ENCODE peak calls at places on chromosomes 13 and 19, in six cellular contexts. W, C, X, E, A and R are unnamed samples.

GRCh38 chr19:13163609-13164364 is 13.6 kb downstream of the IER2 start:
- DNase-seq in W (peak; percentile 43), C (peak; percentile 86), X (no peak), E (no peak), A (peak; percentile 19), R (peak; percentile 85)

GRCh38 chr19:38004505-38005223 is 97.7 kb downstream of the SIPA1L3 start:
- DNase-seq in W (peak; percentile 89), C (peak; percentile 96), X (no peak), E (peak; percentile 58), A (peak; percentile 71), R (peak; percentile 99)

GRCh38 chr19:5149930-5150329 is 181.0 kb downstream of the KDM4B start:
- DNase-seq in W (no peak), C (no peak), X (no peak), E (no peak), A (no peak), R (no peak)

GRCh38 chr13:22744688-22745452 is 435.9 kb upstream of the SGCG start:
- DNase-seq in W (no peak), C (no peak), X (no peak), E (no peak), A (peak; percentile 72), R (no peak)

GRCh38 chr13:91375119-91375729 is 23.2 kb upstream of the GPC5 start:
- DNase-seq in W (no peak), C (no peak), X (no peak), E (peak; percentile 7), A (no peak), R (peak; percentile 26)

GRCh38 chr19:50658438-50659317 is 9.4 kb downstream of the C19orf81 start:
- DNase-seq in W (peak; percentile 60), C (peak; percentile 96), X (peak; percentile 26), E (no peak), A (no peak), R (peak; percentile 46)

GRCh38 chr13:94345374-94346195 is 133.9 kb downstream of the DCT start:
- DNase-seq in W (no peak), C (no peak), X (peak; percentile 37), E (no peak), A (peak; percentile 79), R (peak; percentile 58)

GRCh38 chr19:48896191-48896720 is 2.3 kb downstream of the TULP2 start:
- DNase-seq in W (peak; percentile 10), C (no peak), X (peak; percentile 21), E (no peak), A (no peak), R (peak; percentile 61)

GRCh38 chr13:112885782-112886268 is 83.2 kb upstream of the MCF2L start:
- DNase-seq in W (no peak), C (no peak), X (no peak), E (no peak), A (peak; percentile 67), R (peak; percentile 91)

GRCh38 chr13:42728507-42729180 is 52.7 kb upstream of the FAM216B start:
- DNase-seq in W (no peak), C (no peak), X (no peak), E (no peak), A (no peak), R (no peak)

GRCh38 chr13:43284162-43284561 is 260.8 kb downstream of the DNAJC15 start:
- DNase-seq in W (no peak), C (no peak), X (no peak), E (no peak), A (no peak), R (peak; percentile 21)

GRCh38 chr13:23739597-23739996 is 149.6 kb downstream of the MIPEP start:
- DNase-seq in W (no peak), C (no peak), X (no peak), E (no peak), A (no peak), R (no peak)

GRCh38 chr19:41166888-41167804 is 25.9 kb upstream of the CYP2S1 start:
- DNase-seq in W (no peak), C (no peak), X (no peak), E (no peak), A (no peak), R (no peak)

GRCh38 chr19:13985771-13986347 is 20.3 kb downstream of the RFX1 start:
- DNase-seq in W (no peak), C (no peak), X (no peak), E (no peak), A (no peak), R (no peak)

GRCh38 chr19:12777217-12778019 is 2.1 kb upstream of the HOOK2 start:
- DNase-seq in W (no peak), C (no peak), X (peak; percentile 78), E (no peak), A (peak; percentile 31), R (peak; percentile 80)

GRCh38 chr19:2097330-2098327 is 914 bp downstream of the IZUMO4 start:
- DNase-seq in W (no peak), C (no peak), X (peak; percentile 40), E (no peak), A (no peak), R (no peak)

GRCh38 chr19:50817941-50818858 is 5.4 kb downstream of the KLK1 start:
- DNase-seq in W (no peak), C (no peak), X (no peak), E (no peak), A (no peak), R (peak; percentile 24)